ENCODE peak calls at places on chromosomes 16 and 17, in five cellular contexts. One of them, this sample, is unnamed.

GRCh38 chr17:29709861-29710849 is 87.4 kb upstream of the CORO6 start:
- DNase-seq in body of pancreas: no peak
- DNase-seq in endodermal cell: no peak
- DNase-seq in BJ: no peak
- DNase-seq in gastrocnemius medialis: no peak
- DNase-seq in this sample: no peak

GRCh38 chr16:84079664-84080063 is 37.1 kb upstream of the SLC38A8 start:
- DNase-seq in BJ: no peak
- DNase-seq in body of pancreas: no peak
- DNase-seq in gastrocnemius medialis: no peak
- DNase-seq in endodermal cell: no peak
- DNase-seq in this sample: no peak

GRCh38 chr17:17058304-17058703 is 16.0 kb downstream of the MPRIP start:
- DNase-seq in BJ: no peak
- DNase-seq in gastrocnemius medialis: no peak
- DNase-seq in endodermal cell: peak; percentile 33
- DNase-seq in body of pancreas: peak; percentile 5
- DNase-seq in this sample: no peak

GRCh38 chr16:84526794-84527485 is 22.5 kb upstream of the MEAK7 start:
- DNase-seq in gastrocnemius medialis: peak; percentile 33
- DNase-seq in BJ: no peak
- DNase-seq in body of pancreas: no peak
- DNase-seq in endodermal cell: no peak
- DNase-seq in this sample: no peak

GRCh38 chr16:18803569-18804462 is 2.5 kb upstream of the ARL6IP1 start:
- DNase-seq in gastrocnemius medialis: no peak
- DNase-seq in endodermal cell: no peak
- DNase-seq in body of pancreas: no peak
- DNase-seq in BJ: no peak
- DNase-seq in this sample: no peak

GRCh38 chr16:1300664-1301476 is 8.6 kb upstream of the UBE2I start:
- DNase-seq in body of pancreas: peak; percentile 81
- DNase-seq in endodermal cell: peak; percentile 95
- DNase-seq in BJ: no peak
- DNase-seq in gastrocnemius medialis: peak; percentile 44
- DNase-seq in this sample: peak; percentile 67

GRCh38 chr16:50902457-50902856 is 160.6 kb downstream of the CYLD start:
- DNase-seq in gastrocnemius medialis: no peak
- DNase-seq in endodermal cell: no peak
- DNase-seq in body of pancreas: no peak
- DNase-seq in BJ: no peak
- DNase-seq in this sample: no peak

GRCh38 chr17:76758570-76758969 is 20.7 kb downstream of the MFSD11 start:
- DNase-seq in endodermal cell: no peak
- DNase-seq in BJ: no peak
- DNase-seq in body of pancreas: no peak
- DNase-seq in gastrocnemius medialis: no peak
- DNase-seq in this sample: no peak

GRCh38 chr16:592518-593306 is 2.8 kb downstream of the RAB40C start:
- DNase-seq in BJ: no peak
- DNase-seq in gastrocnemius medialis: peak; percentile 92
- DNase-seq in endodermal cell: no peak
- DNase-seq in body of pancreas: peak; percentile 72
- DNase-seq in this sample: peak; percentile 76

GRCh38 chr16:65660390-65660789 is 538.5 kb upstream of the CDH11 start:
- DNase-seq in gastrocnemius medialis: no peak
- DNase-seq in BJ: peak; percentile 13
- DNase-seq in endodermal cell: peak; percentile 22
- DNase-seq in body of pancreas: no peak
- DNase-seq in this sample: no peak

GRCh38 chr16:52577130-52577706 is 30.3 kb upstream of the TOX3 start:
- DNase-seq in BJ: no peak
- DNase-seq in gastrocnemius medialis: no peak
- DNase-seq in body of pancreas: no peak
- DNase-seq in endodermal cell: no peak
- DNase-seq in this sample: no peak

GRCh38 chr16:17271687-17272086 is 199.1 kb downstream of the XYLT1 start:
- DNase-seq in gastrocnemius medialis: no peak
- DNase-seq in endodermal cell: no peak
- DNase-seq in BJ: no peak
- DNase-seq in body of pancreas: peak; percentile 62
- DNase-seq in this sample: no peak

GRCh38 chr17:52744179-52744578 is 585.7 kb upstream of the CA10 start:
- DNase-seq in gastrocnemius medialis: no peak
- DNase-seq in body of pancreas: no peak
- DNase-seq in BJ: no peak
- DNase-seq in endodermal cell: no peak
- DNase-seq in this sample: no peak

GRCh38 chr17:81517339-81518112 is 4.9 kb upstream of the ACTG1 start:
- DNase-seq in body of pancreas: no peak
- DNase-seq in endodermal cell: peak; percentile 86
- DNase-seq in BJ: no peak
- DNase-seq in gastrocnemius medialis: no peak
- DNase-seq in this sample: peak; percentile 61

GRCh38 chr16:50360033-50360778 is 8.6 kb downstream of the BRD7 start:
- DNase-seq in body of pancreas: no peak
- DNase-seq in gastrocnemius medialis: no peak
- DNase-seq in endodermal cell: no peak
- DNase-seq in BJ: peak; percentile 35
- DNase-seq in this sample: no peak

GRCh38 chr17:70173646-70174045 is 4.3 kb downstream of the KCNJ2 start:
- DNase-seq in BJ: no peak
- DNase-seq in endodermal cell: no peak
- DNase-seq in body of pancreas: no peak
- DNase-seq in gastrocnemius medialis: no peak
- DNase-seq in this sample: no peak

GRCh38 chr16:72400257-72401078 is 228.5 kb upstream of the PMFBP1 start:
- DNase-seq in gastrocnemius medialis: peak; percentile 14
- DNase-seq in endodermal cell: peak; percentile 86
- DNase-seq in body of pancreas: peak; percentile 36
- DNase-seq in BJ: peak; percentile 15
- DNase-seq in this sample: no peak

GRCh38 chr16:69340095-69340644 is 598 bp downstream of the NIP7 start:
- DNase-seq in body of pancreas: no peak
- DNase-seq in BJ: no peak
- DNase-seq in gastrocnemius medialis: no peak
- DNase-seq in endodermal cell: no peak
- DNase-seq in this sample: no peak

GRCh38 chr16:22727285-22728166 is 86.4 kb upstream of the HS3ST2 start:
- DNase-seq in endodermal cell: no peak
- DNase-seq in body of pancreas: no peak
- DNase-seq in BJ: no peak
- DNase-seq in gastrocnemius medialis: no peak
- DNase-seq in this sample: no peak

GRCh38 chr17:2853111-2853721 is 57.0 kb downstream of the RAP1GAP2 start:
- DNase-seq in gastrocnemius medialis: peak; percentile 24
- DNase-seq in body of pancreas: peak; percentile 64
- DNase-seq in BJ: no peak
- DNase-seq in endodermal cell: peak; percentile 90
- DNase-seq in this sample: peak; percentile 45

GRCh38 chr17:81309140-81309858 is 14.2 kb upstream of the SLC38A10 start:
- DNase-seq in BJ: no peak
- DNase-seq in endodermal cell: peak; percentile 92
- DNase-seq in gastrocnemius medialis: peak; percentile 94
- DNase-seq in body of pancreas: peak; percentile 84
- DNase-seq in this sample: peak; percentile 93

GRCh38 chr16:87688876-87689815 is 76.6 kb downstream of the KLHDC4 start:
- DNase-seq in endodermal cell: no peak
- DNase-seq in BJ: no peak
- DNase-seq in gastrocnemius medialis: no peak
- DNase-seq in body of pancreas: no peak
- DNase-seq in this sample: no peak

GRCh38 chr16:24471616-24472015 is 67.8 kb upstream of the RBBP6 start:
- DNase-seq in body of pancreas: no peak
- DNase-seq in endodermal cell: no peak
- DNase-seq in BJ: no peak
- DNase-seq in gastrocnemius medialis: no peak
- DNase-seq in this sample: no peak

GRCh38 chr16:60608971-60609370 is 1427.3 kb downstream of the CDH8 start:
- DNase-seq in body of pancreas: no peak
- DNase-seq in gastrocnemius medialis: no peak
- DNase-seq in BJ: no peak
- DNase-seq in endodermal cell: no peak
- DNase-seq in this sample: no peak

GRCh38 chr17:65194670-65195334 is 57.6 kb downstream of the RGS9 start:
- DNase-seq in gastrocnemius medialis: no peak
- DNase-seq in BJ: no peak
- DNase-seq in endodermal cell: peak; percentile 75
- DNase-seq in body of pancreas: no peak
- DNase-seq in this sample: no peak

GRCh38 chr17:15945493-15946209 is 721 bp downstream of the ADORA2B start:
- DNase-seq in gastrocnemius medialis: no peak
- DNase-seq in endodermal cell: no peak
- DNase-seq in body of pancreas: no peak
- DNase-seq in BJ: no peak
- DNase-seq in this sample: peak; percentile 85

GRCh38 chr16:85663891-85664321 is 24.8 kb downstream of the GINS2 start:
- DNase-seq in gastrocnemius medialis: peak; percentile 81
- DNase-seq in body of pancreas: peak; percentile 72
- DNase-seq in BJ: no peak
- DNase-seq in endodermal cell: no peak
- DNase-seq in this sample: peak; percentile 61

GRCh38 chr16:85662036-85662812 is 26.5 kb downstream of the GINS2 start:
- DNase-seq in gastrocnemius medialis: no peak
- DNase-seq in body of pancreas: no peak
- DNase-seq in endodermal cell: no peak
- DNase-seq in BJ: no peak
- DNase-seq in this sample: peak; percentile 50

GRCh38 chr16:85664580-85665372 is 24.0 kb downstream of the GINS2 start:
- DNase-seq in endodermal cell: no peak
- DNase-seq in body of pancreas: no peak
- DNase-seq in BJ: no peak
- DNase-seq in gastrocnemius medialis: no peak
- DNase-seq in this sample: peak; percentile 30

GRCh38 chr16:85661131-85662035 is 27.4 kb downstream of the GINS2 start:
- DNase-seq in gastrocnemius medialis: no peak
- DNase-seq in body of pancreas: no peak
- DNase-seq in BJ: no peak
- DNase-seq in endodermal cell: no peak
- DNase-seq in this sample: peak; percentile 76

DNA sequence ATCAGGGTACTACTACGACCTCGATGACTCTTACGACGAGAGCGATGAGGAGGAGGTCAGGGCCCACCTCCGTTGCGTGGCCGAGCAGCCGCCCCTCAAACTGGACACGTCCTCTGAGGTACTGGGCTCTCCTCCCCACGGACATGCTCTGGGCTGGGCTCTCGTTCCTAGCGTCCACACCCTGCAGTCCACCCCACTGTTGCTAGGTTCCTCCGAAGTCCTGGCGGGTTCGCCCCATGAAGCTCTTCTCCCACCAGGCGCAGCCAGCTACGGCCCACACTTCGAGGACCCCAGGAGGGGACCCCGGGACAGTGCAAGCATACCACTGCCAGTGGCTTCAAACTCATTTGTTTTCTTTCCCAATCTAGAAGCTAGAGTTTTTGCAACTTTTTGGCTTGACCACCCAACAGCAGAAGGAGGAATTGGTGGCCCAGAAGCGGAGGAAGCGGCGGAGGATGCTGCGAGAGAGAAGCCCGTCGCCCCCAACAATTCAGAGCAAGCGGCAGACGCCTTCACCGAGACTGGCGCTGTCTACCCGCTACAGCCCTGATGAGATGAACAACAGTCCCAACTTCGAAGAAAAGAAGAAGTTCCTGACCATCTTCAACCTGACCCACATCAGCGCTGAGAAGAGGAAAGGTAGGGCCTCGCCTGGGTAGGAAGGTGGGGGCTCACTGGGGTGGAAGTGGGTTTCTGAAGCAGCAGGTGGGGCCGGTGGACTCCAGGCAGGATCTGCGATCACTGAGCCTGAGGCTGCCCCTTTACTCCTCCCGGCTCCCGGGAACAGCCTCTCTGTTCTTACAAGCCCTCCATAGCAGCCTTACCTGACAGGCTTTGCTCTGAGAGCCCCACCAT is 25.6 kb downstream of the GINS2 start:
- DNase-seq in gastrocnemius medialis: no peak
- DNase-seq in BJ: no peak
- DNase-seq in endodermal cell: no peak
- DNase-seq in body of pancreas: no peak
- DNase-seq in this sample: no peak
- H3K36me3 ChIP-seq in gastrocnemius medialis: peaks cover 75% of the 10 kb centered on the region
- H3K36me3 ChIP-seq in BJ: peaks cover 69% of the 10 kb centered on the region
- H3K36me3 ChIP-seq in endodermal cell: peaks cover 93% of the 10 kb centered on the region
- H3K36me3 ChIP-seq in body of pancreas: peaks cover 50% of the 10 kb centered on the region
- H3K36me3 ChIP-seq in this sample: peaks cover under 1% of the 10 kb centered on the region

DNA sequence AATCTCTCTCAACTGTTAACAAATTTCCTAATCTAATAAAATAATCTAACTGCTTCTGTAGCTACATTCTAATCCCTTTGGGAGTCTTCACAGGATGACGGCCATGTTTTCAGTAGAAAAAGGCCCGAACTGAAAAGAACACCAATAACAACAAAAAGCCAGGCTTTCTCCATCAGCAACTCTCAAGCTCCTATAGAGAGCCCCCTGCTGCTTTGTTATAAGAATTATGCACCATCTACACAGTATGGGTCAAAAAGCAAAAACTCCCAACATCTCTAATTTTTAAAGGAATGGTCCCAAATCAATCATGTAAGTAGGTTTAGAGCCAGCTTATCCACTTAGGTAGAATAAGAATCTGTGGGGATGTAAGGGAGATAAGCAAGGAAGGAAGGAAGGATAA is 163.6 kb upstream of the C17orf78 start:
- DNase-seq in BJ: no peak
- DNase-seq in gastrocnemius medialis: no peak
- DNase-seq in body of pancreas: no peak
- DNase-seq in endodermal cell: no peak
- DNase-seq in this sample: no peak
- H3K36me3 ChIP-seq in BJ: no peaks in the 10 kb centered on the region
- H3K36me3 ChIP-seq in gastrocnemius medialis: peaks cover 25% of the 10 kb centered on the region
- H3K36me3 ChIP-seq in body of pancreas: peaks cover 2% of the 10 kb centered on the region
- H3K36me3 ChIP-seq in endodermal cell: peaks cover 15% of the 10 kb centered on the region
- H3K36me3 ChIP-seq in this sample: peaks cover 28% of the 10 kb centered on the region

GRCh38 chr17:50056961-50057330 is 1.0 kb downstream of the ITGA3 start:
- DNase-seq in gastrocnemius medialis: no peak
- DNase-seq in endodermal cell: peak; percentile 85
- DNase-seq in body of pancreas: no peak
- DNase-seq in BJ: no peak
- DNase-seq in this sample: no peak
- H3K36me3 ChIP-seq in gastrocnemius medialis: no peaks in the 10 kb centered on the region
- H3K36me3 ChIP-seq in endodermal cell: no peaks in the 10 kb centered on the region
- H3K36me3 ChIP-seq in body of pancreas: no peaks in the 10 kb centered on the region
- H3K36me3 ChIP-seq in BJ: peaks cover 3% of the 10 kb centered on the region
- H3K36me3 ChIP-seq in this sample: no peaks in the 10 kb centered on the region

DNA sequence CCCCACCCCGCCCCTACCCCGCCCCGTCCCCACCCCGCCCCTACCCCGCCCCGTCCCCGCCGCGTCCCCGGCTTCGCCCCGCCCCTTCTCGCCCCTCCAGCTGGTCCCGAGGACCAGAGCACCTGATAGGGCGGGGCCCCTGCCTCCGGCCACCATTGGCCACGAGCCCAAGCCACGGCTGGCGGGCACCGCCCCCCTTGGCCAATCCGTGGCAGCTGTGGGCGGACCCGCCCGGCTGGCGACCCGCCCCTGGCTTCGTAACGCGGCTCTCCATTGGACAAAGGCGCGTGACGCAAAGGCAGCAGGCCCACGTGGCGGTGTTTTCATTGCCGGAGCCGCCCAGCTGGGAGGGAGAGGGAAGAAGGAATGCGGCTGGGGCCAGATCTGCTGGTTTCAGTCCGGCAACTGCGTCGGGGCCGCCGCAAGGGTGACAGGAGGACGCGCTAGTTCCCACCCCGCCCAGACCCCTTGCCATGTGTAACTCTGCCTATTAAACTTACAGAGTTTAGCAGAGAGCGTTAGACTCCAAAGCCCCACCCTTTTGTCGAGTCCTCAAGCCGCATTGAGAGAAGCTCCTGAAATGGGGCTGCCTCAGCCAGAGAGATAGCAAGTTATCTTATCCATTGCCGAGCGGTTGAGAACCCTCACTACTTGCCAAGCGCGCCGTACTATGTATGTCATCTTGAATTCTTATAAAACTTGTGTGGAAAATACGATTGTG is 403 bp upstream of the WIPI1 start:
- DNase-seq in endodermal cell: peak; percentile 100
- DNase-seq in gastrocnemius medialis: peak; percentile 99
- DNase-seq in body of pancreas: peak; percentile 99
- DNase-seq in BJ: peak; percentile 84
- DNase-seq in this sample: peak; percentile 99
- H3K36me3 ChIP-seq in endodermal cell: no peaks in the 10 kb centered on the region
- H3K36me3 ChIP-seq in gastrocnemius medialis: peaks cover 3% of the 10 kb centered on the region
- H3K36me3 ChIP-seq in body of pancreas: no peaks in the 10 kb centered on the region
- H3K36me3 ChIP-seq in BJ: peaks cover under 1% of the 10 kb centered on the region
- H3K36me3 ChIP-seq in this sample: no peaks in the 10 kb centered on the region